ENCODE peak calls at places on chromosome 11, in five cellular contexts. E, V, A, R and C are unnamed samples.

GRCh38 chr11:133547808-133548494 is 15.7 kb upstream of the OPCML start:
- DNase-seq in R (no peak), V (no peak), E (peak), A (no peak), C (no peak)

GRCh38 chr11:7540830-7541555 is 27.2 kb downstream of the PPFIBP2 start:
- DNase-seq in E (peak), V (no peak), R (no peak), A (no peak), C (no peak)

GRCh38 chr11:113593698-113594308 is 112.3 kb downstream of the TMPRSS5 start:
- DNase-seq in V (no peak), E (no peak), R (no peak), A (no peak), C (no peak)

GRCh38 chr11:59053387-59053786 is 32.7 kb upstream of the GLYATL1B start:
- DNase-seq in R (peak), E (peak), A (peak), V (peak), C (peak)

GRCh38 chr11:134373591-134374052 is 38.4 kb downstream of the B3GAT1 start:
- DNase-seq in V (no peak), E (no peak), R (no peak), A (no peak), C (no peak)

GRCh38 chr11:64057890-64058289 is 22.2 kb downstream of the FLRT1 start:
- DNase-seq in V (no peak), A (no peak), R (no peak), E (no peak), C (no peak)

GRCh38 chr11:10913075-10913474 is 55.2 kb upstream of the ZBED5 start:
- DNase-seq in V (no peak), E (no peak), R (no peak), A (no peak), C (no peak)

GRCh38 chr11:14015711-14016110 is 53.2 kb downstream of the SPON1 start:
- DNase-seq in R (no peak), E (peak), A (peak), V (peak), C (peak)

GRCh38 chr11:10350341-10350740 is 45.5 kb downstream of the ADM start:
- DNase-seq in R (no peak), V (peak), A (peak), E (peak), C (no peak)

GRCh38 chr11:44618561-44619425 is 53.3 kb downstream of the CD82 start:
- DNase-seq in E (no peak), R (peak), V (peak), A (no peak), C (no peak)

GRCh38 chr11:69778373-69778772 is 3.2 kb upstream of the FGF4 start:
- DNase-seq in E (no peak), R (no peak), V (no peak), A (no peak), C (no peak)

GRCh38 chr11:3201677-3202181 is 16.9 kb downstream of the MRGPRG start:
- DNase-seq in V (peak), R (no peak), E (no peak), A (no peak), C (no peak)

GRCh38 chr11:203056-203944 is 3.9 kb downstream of the BET1L start:
- DNase-seq in E (no peak), V (no peak), R (peak), A (no peak), C (no peak)

GRCh38 chr11:46363031-46363407 is 15.8 kb downstream of the DGKZ start:
- DNase-seq in V (no peak), E (peak), R (no peak), A (peak), C (no peak)

GRCh38 chr11:86058360-86058759 is 10.5 kb downstream of the PICALM start:
- DNase-seq in V (no peak), E (no peak), A (no peak), R (no peak), C (no peak)

GRCh38 chr11:2472428-2473186 is 27.8 kb downstream of the KCNQ1 start:
- DNase-seq in R (no peak), V (no peak), E (no peak), A (no peak), C (no peak)

GRCh38 chr11:110497204-110497987 is 67.6 kb downstream of the FDX1 start:
- DNase-seq in R (no peak), V (no peak), E (no peak), A (no peak), C (no peak)

GRCh38 chr11:36108812-36109498 is 165.1 kb downstream of the LDLRAD3 start:
- DNase-seq in E (no peak), A (no peak), V (no peak), R (no peak), C (no peak)

GRCh38 chr11:111944139-111944538 is 7.0 kb downstream of the DIXDC1 start:
- DNase-seq in R (no peak), A (peak), E (peak), V (no peak), C (no peak)

GRCh38 chr11:116397556-116398167 is 375.1 kb downstream of the BUD13 start:
- DNase-seq in V (no peak), R (no peak), A (no peak), E (no peak), C (no peak)

GRCh38 chr11:28697920-28698827 is 590.0 kb downstream of the METTL15 start:
- DNase-seq in E (peak), R (peak), A (peak), V (peak), C (peak)

GRCh38 chr11:12807621-12808020 is 133.4 kb downstream of the TEAD1 start:
- DNase-seq in E (no peak), R (no peak), V (no peak), A (no peak), C (no peak)

GRCh38 chr11:78783301-78783700 is 208.6 kb upstream of the NARS2 start:
- DNase-seq in A (no peak), R (no peak), V (no peak), E (no peak), C (no peak)

GRCh38 chr11:97961431-97961830 is 1059.3 kb upstream of the CNTN5 start:
- DNase-seq in R (no peak), E (no peak), A (no peak), V (no peak), C (no peak)

GRCh38 chr11:10818594-10818993 is 9.9 kb upstream of the EIF4G2 start:
- DNase-seq in R (no peak), A (peak), V (no peak), E (no peak), C (no peak)

GRCh38 chr11:102603091-102603490 is 22.0 kb downstream of the MMP20 start:
- DNase-seq in R (no peak), V (no peak), A (peak), E (peak), C (no peak)

GRCh38 chr11:86578727-86579405 is 93.5 kb downstream of the ME3 start:
- DNase-seq in V (no peak), R (no peak), A (no peak), E (no peak), C (no peak)

GRCh38 chr11:130122141-130122575 is 37.4 kb upstream of the ST14 start:
- DNase-seq in R (no peak), E (no peak), A (no peak), V (no peak), C (no peak)

GRCh38 chr11:67535577-67535976 is 12.3 kb upstream of the CABP2 start:
- DNase-seq in A (no peak), V (no peak), R (no peak), E (no peak), C (no peak)

GRCh38 chr11:36109850-36110606 is 166.2 kb downstream of the LDLRAD3 start:
- DNase-seq in R (no peak), A (no peak), E (no peak), V (peak), C (peak)

GRCh38 chr11:15873501-15873900 is 482.8 kb downstream of the SOX6 start:
- DNase-seq in E (no peak), A (no peak), R (no peak), V (no peak), C (no peak)

GRCh38 chr11:30285416-30286121 is 37.3 kb upstream of the ARL14EP start:
- DNase-seq in E (no peak), R (no peak), V (no peak), A (no peak), C (no peak)

GRCh38 chr11:7548659-7549283 is 35.0 kb downstream of the PPFIBP2 start:
- DNase-seq in E (peak), A (no peak), V (peak), R (peak), C (no peak)

GRCh38 chr11:57421066-57421465 is 5.9 kb downstream of the SLC43A3 start:
- DNase-seq in R (no peak), A (no peak), E (no peak), V (no peak), C (no peak)

GRCh38 chr11:57413681-57414080 is 13.2 kb downstream of the SLC43A3 start:
- DNase-seq in R (no peak), V (no peak), E (no peak), A (no peak), C (no peak)

GRCh38 chr11:57416436-57416835 is 10.5 kb downstream of the SLC43A3 start:
- DNase-seq in A (no peak), E (no peak), R (no peak), V (no peak), C (no peak)

GRCh38 chr11:57414612-57415212 is 12.2 kb downstream of the SLC43A3 start:
- DNase-seq in R (no peak), E (no peak), A (no peak), V (no peak), C (no peak)

DNA sequence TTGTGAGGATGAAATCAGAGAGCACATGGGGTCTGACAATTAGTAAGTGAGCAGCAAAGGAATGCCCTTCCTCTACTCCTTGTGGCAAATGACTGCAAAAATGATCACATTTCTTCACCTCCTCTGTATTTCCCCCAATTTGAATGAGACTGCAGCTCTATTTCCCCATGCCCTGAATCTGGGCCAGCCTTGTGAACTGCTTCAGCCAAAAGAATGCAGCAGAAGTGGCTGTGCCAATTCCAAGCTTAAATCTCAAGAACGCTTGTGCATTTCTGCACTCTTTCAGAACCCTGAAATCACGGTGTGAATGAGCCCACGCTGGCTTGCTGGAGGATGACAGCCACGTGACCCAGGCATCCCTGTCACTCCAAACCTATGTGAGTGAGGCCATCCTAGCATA is 9.9 kb downstream of the SLC43A3 start:
- DNase-seq in E (no peak), A (no peak), V (no peak), R (no peak), C (no peak)
- H2BK12ac ChIP-seq in E (no peak), A (no peak), V (no peak), R (no peak), C (no peak)

GRCh38 chr11:60915250-60915914 is 1.4 kb downstream of the TMEM109 start:
- DNase-seq in V (peak), R (peak), A (peak), E (peak), C (peak)
- H3K23ac ChIP-seq in V (no peak), R (no peak), A (no peak), E (no peak), C (peak)

DNA sequence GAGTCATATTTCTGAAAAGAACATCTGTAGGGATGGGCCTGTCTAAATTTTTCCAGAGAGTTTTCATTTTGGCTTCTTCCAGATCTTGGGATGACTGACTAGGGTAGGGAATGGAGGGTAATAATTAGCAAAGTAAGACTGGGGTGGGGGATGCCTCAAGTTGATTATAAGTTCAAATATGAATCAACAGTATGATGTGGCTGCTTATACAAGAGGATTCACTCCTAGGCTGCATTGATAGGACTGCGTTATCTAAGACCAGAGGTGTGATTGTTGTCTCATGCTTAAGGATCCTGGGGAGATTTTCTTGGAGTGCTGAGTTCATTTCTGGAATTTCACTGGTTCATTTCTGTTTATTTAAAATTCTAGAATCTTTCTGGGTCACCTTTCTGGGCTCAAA is 196.0 kb downstream of the HIPK3 start:
- DNase-seq in A (no peak), V (no peak), R (no peak), E (no peak), C (no peak)
- H2BK120ac ChIP-seq in A (no peak), V (no peak), R (no peak), E (no peak), C (no peak)

GRCh38 chr11:72263363-72263762 is 19.4 kb upstream of the PHOX2A start:
- DNase-seq in R (no peak), A (no peak), E (no peak), V (no peak), C (no peak)

DNA sequence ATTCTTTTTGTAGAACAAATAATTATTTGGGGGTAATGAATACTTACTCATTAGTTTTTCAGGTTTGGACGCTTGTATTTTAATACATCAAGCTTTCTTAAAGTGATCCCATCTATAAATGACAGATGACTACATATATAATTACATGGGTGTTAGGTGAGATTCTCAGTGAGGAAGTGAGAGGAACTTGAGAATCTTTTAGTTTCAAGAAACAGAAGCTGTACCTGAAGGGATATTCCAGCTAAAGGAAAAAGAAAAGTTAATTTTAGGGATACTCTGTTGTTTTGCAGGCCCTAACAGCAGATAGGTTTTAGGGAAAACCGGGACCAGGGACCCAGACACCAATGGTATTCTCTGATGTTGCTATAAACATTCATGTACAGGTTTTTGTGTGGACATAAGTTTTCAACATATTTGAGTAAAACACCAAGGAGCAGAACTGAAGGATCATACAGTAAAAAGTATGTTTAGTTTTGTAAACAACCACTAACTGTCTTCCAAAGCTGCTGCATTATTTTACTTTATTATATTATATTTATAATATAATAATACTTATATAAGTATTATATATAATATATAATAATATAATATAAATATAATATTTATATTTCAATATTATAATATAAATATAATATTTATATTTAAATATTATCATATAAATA is 24.1 kb upstream of the PHOX2A start:
- DNase-seq in V (no peak), R (no peak), A (no peak), E (no peak), C (no peak)
- H2BK12ac ChIP-seq in V (no peak), R (no peak), A (no peak), E (no peak), C (no peak)

GRCh38 chr11:65286686-65287085 is 24.9 kb downstream of the POLA2 start:
- DNase-seq in V (no peak), A (no peak), R (no peak), E (no peak), C (no peak)
- H3K23ac ChIP-seq in V (no peak), A (no peak), R (no peak), E (no peak), C (no peak)

DNA sequence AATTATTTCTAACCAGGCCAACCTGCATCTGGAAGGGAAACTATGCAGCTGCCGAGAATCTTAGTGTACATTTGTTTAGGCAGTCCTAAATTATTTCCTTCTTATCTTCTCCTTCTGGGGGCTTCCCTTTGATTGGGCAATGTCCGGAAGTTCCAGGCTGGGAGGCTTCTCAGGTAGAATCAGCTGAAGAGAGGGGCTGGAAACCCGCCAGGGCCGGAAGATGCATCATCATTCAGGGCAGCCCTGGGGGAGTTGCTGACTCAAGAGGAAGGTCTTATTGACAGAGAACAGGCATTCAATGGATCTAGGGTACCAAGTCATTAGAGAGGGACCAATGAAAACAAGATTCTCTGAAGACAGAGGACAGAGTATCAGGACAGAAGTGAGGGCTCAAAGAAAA is 150.7 kb downstream of the BLID start:
- DNase-seq in R (no peak), E (no peak), V (no peak), A (peak), C (no peak)
- H2BK120ac ChIP-seq in R (no peak), E (no peak), V (no peak), A (peak), C (no peak)

GRCh38 chr11:127485541-127485940 is 485.0 kb upstream of the KIRREL3 start:
- DNase-seq in V (no peak), R (no peak), E (no peak), A (peak), C (no peak)
- H2BK12ac ChIP-seq in V (no peak), R (no peak), E (no peak), A (no peak), C (no peak)

GRCh38 chr11:61735391-61735790 is 17.0 kb upstream of the MYRF start:
- DNase-seq in E (no peak), V (no peak), A (no peak), R (no peak), C (no peak)
- H3K23ac ChIP-seq in E (no peak), V (no peak), A (no peak), R (no peak), C (no peak)

DNA sequence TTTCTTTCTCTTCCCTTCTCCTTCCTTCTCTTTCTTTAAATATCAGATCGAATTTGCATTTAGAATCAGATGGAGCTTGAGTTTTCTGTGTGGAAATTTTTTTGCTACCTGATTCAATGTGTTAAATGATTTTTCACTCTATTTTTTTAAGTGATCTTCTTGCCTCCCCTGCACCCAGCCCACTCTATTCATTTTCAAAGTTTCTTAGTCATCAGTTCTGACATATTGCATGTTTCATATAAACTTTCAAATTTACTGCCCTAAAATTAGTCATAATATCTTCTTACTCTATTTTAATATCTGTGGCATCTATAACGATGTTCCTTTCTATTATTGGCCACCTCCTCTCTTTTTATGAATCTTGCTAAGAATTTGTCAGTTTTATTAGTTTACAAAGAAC is 69.1 kb downstream of the MTNR1B start:
- DNase-seq in R (no peak), E (no peak), V (no peak), A (no peak), C (no peak)
- H2BK120ac ChIP-seq in R (no peak), E (no peak), V (no peak), A (no peak), C (no peak)

GRCh38 chr11:117502285-117502856 is 174.7 kb downstream of the CEP164 start:
- DNase-seq in V (no peak), E (no peak), A (no peak), R (no peak), C (no peak)
- H2BK12ac ChIP-seq in V (no peak), E (no peak), A (no peak), R (peak), C (no peak)